ENCODE peak calls at places on chromosomes 7 and 10, in ten cellular contexts. One of them, this sample, is unnamed.

GRCh38 chr10:106134326-106135000 is 1030.0 kb downstream of the SORCS1 start:
- DNase-seq in kidney: no peak
- DNase-seq in WERI-Rb-1: no peak
- DNase-seq in cardiac muscle cell: no peak
- DNase-seq in hepatocyte: no peak
- DNase-seq in OCI-LY7: no peak
- DNase-seq in pancreas: no peak
- DNase-seq in fibroblast of pulmonary artery: no peak
- DNase-seq in Peyer's patch: no peak
- DNase-seq in CD8-positive, alpha-beta T cell: no peak
- DNase-seq in this sample: no peak

GRCh38 chr7:52502281-52502680 is 533.2 kb upstream of the POM121L12 start:
- DNase-seq in kidney: no peak
- DNase-seq in WERI-Rb-1: no peak
- DNase-seq in cardiac muscle cell: no peak
- DNase-seq in hepatocyte: no peak
- DNase-seq in OCI-LY7: no peak
- DNase-seq in pancreas: no peak
- DNase-seq in fibroblast of pulmonary artery: no peak
- DNase-seq in Peyer's patch: no peak
- DNase-seq in CD8-positive, alpha-beta T cell: no peak
- DNase-seq in this sample: no peak

GRCh38 chr7:140039071-140039470 is 23.7 kb downstream of the PARP12 start:
- DNase-seq in kidney: no peak
- DNase-seq in WERI-Rb-1: no peak
- DNase-seq in cardiac muscle cell: no peak
- DNase-seq in hepatocyte: no peak
- DNase-seq in OCI-LY7: no peak
- DNase-seq in pancreas: no peak
- DNase-seq in fibroblast of pulmonary artery: peak
- DNase-seq in Peyer's patch: peak
- DNase-seq in CD8-positive, alpha-beta T cell: no peak
- DNase-seq in this sample: no peak

GRCh38 chr7:116511552-116512523 is 12.3 kb downstream of the CAV2 start:
- DNase-seq in kidney: no peak
- DNase-seq in WERI-Rb-1: no peak
- DNase-seq in cardiac muscle cell: peak
- DNase-seq in hepatocyte: no peak
- DNase-seq in OCI-LY7: peak
- DNase-seq in pancreas: no peak
- DNase-seq in fibroblast of pulmonary artery: peak
- DNase-seq in Peyer's patch: peak
- DNase-seq in CD8-positive, alpha-beta T cell: no peak
- DNase-seq in this sample: no peak

GRCh38 chr7:923108-924041 is 31.1 kb downstream of the ADAP1 start:
- DNase-seq in kidney: peak
- DNase-seq in WERI-Rb-1: no peak
- DNase-seq in cardiac muscle cell: peak
- DNase-seq in hepatocyte: peak
- DNase-seq in OCI-LY7: peak
- DNase-seq in pancreas: no peak
- DNase-seq in fibroblast of pulmonary artery: peak
- DNase-seq in Peyer's patch: peak
- DNase-seq in CD8-positive, alpha-beta T cell: peak
- DNase-seq in this sample: peak

GRCh38 chr10:93471110-93471651 is 11.0 kb downstream of the MYOF start:
- DNase-seq in kidney: no peak
- DNase-seq in WERI-Rb-1: no peak
- DNase-seq in cardiac muscle cell: peak
- DNase-seq in hepatocyte: peak
- DNase-seq in OCI-LY7: no peak
- DNase-seq in pancreas: no peak
- DNase-seq in fibroblast of pulmonary artery: peak
- DNase-seq in Peyer's patch: no peak
- DNase-seq in CD8-positive, alpha-beta T cell: no peak
- DNase-seq in this sample: no peak

GRCh38 chr7:2108501-2109250 is 124.1 kb downstream of the MAD1L1 start:
- DNase-seq in kidney: peak
- DNase-seq in WERI-Rb-1: no peak
- DNase-seq in cardiac muscle cell: no peak
- DNase-seq in hepatocyte: no peak
- DNase-seq in OCI-LY7: peak
- DNase-seq in pancreas: no peak
- DNase-seq in fibroblast of pulmonary artery: no peak
- DNase-seq in Peyer's patch: no peak
- DNase-seq in CD8-positive, alpha-beta T cell: no peak
- DNase-seq in this sample: no peak

GRCh38 chr10:85868627-85869499 is 497.7 kb downstream of the GRID1 start:
- DNase-seq in kidney: no peak
- DNase-seq in WERI-Rb-1: no peak
- DNase-seq in cardiac muscle cell: no peak
- DNase-seq in hepatocyte: no peak
- DNase-seq in OCI-LY7: no peak
- DNase-seq in pancreas: no peak
- DNase-seq in fibroblast of pulmonary artery: no peak
- DNase-seq in Peyer's patch: no peak
- DNase-seq in CD8-positive, alpha-beta T cell: no peak
- DNase-seq in this sample: no peak

GRCh38 chr7:48097511-48098231 is 8.6 kb downstream of the UPP1 start:
- DNase-seq in kidney: no peak
- DNase-seq in WERI-Rb-1: no peak
- DNase-seq in cardiac muscle cell: no peak
- DNase-seq in hepatocyte: no peak
- DNase-seq in OCI-LY7: no peak
- DNase-seq in pancreas: no peak
- DNase-seq in fibroblast of pulmonary artery: peak
- DNase-seq in Peyer's patch: no peak
- DNase-seq in CD8-positive, alpha-beta T cell: no peak
- DNase-seq in this sample: peak

GRCh38 chr7:149669121-149669818 is 104.1 kb downstream of the ZNF467 start:
- DNase-seq in kidney: no peak
- DNase-seq in WERI-Rb-1: no peak
- DNase-seq in cardiac muscle cell: peak
- DNase-seq in hepatocyte: no peak
- DNase-seq in OCI-LY7: peak
- DNase-seq in pancreas: no peak
- DNase-seq in fibroblast of pulmonary artery: peak
- DNase-seq in Peyer's patch: no peak
- DNase-seq in CD8-positive, alpha-beta T cell: no peak
- DNase-seq in this sample: no peak

GRCh38 chr10:3747984-3748383 is 37.0 kb downstream of the KLF6 start:
- DNase-seq in kidney: no peak
- DNase-seq in WERI-Rb-1: no peak
- DNase-seq in cardiac muscle cell: peak
- DNase-seq in hepatocyte: no peak
- DNase-seq in OCI-LY7: no peak
- DNase-seq in pancreas: peak
- DNase-seq in fibroblast of pulmonary artery: peak
- DNase-seq in Peyer's patch: no peak
- DNase-seq in CD8-positive, alpha-beta T cell: no peak
- DNase-seq in this sample: no peak

GRCh38 chr7:108449577-108449920 is 6.7 kb downstream of the NRCAM start:
- DNase-seq in kidney: no peak
- DNase-seq in WERI-Rb-1: no peak
- DNase-seq in cardiac muscle cell: no peak
- DNase-seq in hepatocyte: no peak
- DNase-seq in OCI-LY7: no peak
- DNase-seq in pancreas: no peak
- DNase-seq in fibroblast of pulmonary artery: no peak
- DNase-seq in Peyer's patch: no peak
- DNase-seq in CD8-positive, alpha-beta T cell: no peak
- DNase-seq in this sample: no peak
- H3K4me3 ChIP-seq in kidney: no peak
- H3K4me3 ChIP-seq in WERI-Rb-1: no peak
- H3K4me3 ChIP-seq in cardiac muscle cell: no peak
- H3K4me3 ChIP-seq in hepatocyte: no peak
- H3K4me3 ChIP-seq in OCI-LY7: no peak
- H3K4me3 ChIP-seq in pancreas: no peak
- H3K4me3 ChIP-seq in fibroblast of pulmonary artery: no peak
- H3K4me3 ChIP-seq in Peyer's patch: no peak
- H3K4me3 ChIP-seq in CD8-positive, alpha-beta T cell: no peak
- H3K4me3 ChIP-seq in this sample: no peak

GRCh38 chr7:157467496-157468212 is 130.8 kb downstream of the DNAJB6 start:
- DNase-seq in kidney: no peak
- DNase-seq in WERI-Rb-1: no peak
- DNase-seq in cardiac muscle cell: no peak
- DNase-seq in hepatocyte: no peak
- DNase-seq in OCI-LY7: no peak
- DNase-seq in pancreas: no peak
- DNase-seq in fibroblast of pulmonary artery: no peak
- DNase-seq in Peyer's patch: no peak
- DNase-seq in CD8-positive, alpha-beta T cell: no peak
- DNase-seq in this sample: peak
- TF ChIP-seq CTCF in kidney: no peak
- TF ChIP-seq CTCF in WERI-Rb-1: no peak
- TF ChIP-seq CTCF in cardiac muscle cell: no peak
- TF ChIP-seq CTCF in hepatocyte: no peak
- TF ChIP-seq CTCF in OCI-LY7: no peak
- TF ChIP-seq CTCF in pancreas: no peak
- TF ChIP-seq CTCF in fibroblast of pulmonary artery: no peak
- TF ChIP-seq CTCF in Peyer's patch: no peak
- TF ChIP-seq CTCF in CD8-positive, alpha-beta T cell: no peak
- TF ChIP-seq CTCF in this sample: no peak

DNA sequence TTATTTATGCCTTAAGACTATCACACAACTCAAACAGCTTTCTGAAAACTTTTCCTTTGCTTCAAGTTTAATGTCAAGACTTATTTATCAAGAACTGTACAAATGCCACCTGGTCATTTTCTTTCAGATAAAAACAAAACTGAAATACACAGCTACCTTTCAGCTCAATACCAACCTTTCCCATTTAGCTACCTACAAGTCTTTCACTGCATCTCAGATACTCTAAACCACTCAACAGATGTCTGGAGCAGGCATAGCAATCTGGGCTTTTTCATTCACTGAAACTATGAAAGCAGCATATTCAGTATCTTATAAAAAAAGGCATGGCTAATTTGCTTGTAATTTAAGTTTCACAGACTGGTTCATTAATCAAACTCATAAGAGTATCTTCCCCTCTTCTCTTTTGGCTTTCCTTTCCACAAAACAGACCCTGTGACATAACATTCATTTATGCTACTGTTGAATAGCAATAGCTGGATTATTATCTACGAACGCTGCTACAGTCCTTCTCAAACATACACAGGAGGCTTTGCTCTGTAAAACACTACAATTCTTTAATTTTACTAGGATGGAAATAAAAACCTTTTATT is 8.2 kb downstream of the TRA2A start:
- DNase-seq in kidney: no peak
- DNase-seq in WERI-Rb-1: no peak
- DNase-seq in cardiac muscle cell: no peak
- DNase-seq in hepatocyte: no peak
- DNase-seq in OCI-LY7: no peak
- DNase-seq in pancreas: no peak
- DNase-seq in fibroblast of pulmonary artery: no peak
- DNase-seq in Peyer's patch: no peak
- DNase-seq in CD8-positive, alpha-beta T cell: no peak
- DNase-seq in this sample: no peak
- H3K4me3 ChIP-seq in kidney: no peak
- H3K4me3 ChIP-seq in WERI-Rb-1: no peak
- H3K4me3 ChIP-seq in cardiac muscle cell: no peak
- H3K4me3 ChIP-seq in hepatocyte: no peak
- H3K4me3 ChIP-seq in OCI-LY7: no peak
- H3K4me3 ChIP-seq in pancreas: no peak
- H3K4me3 ChIP-seq in fibroblast of pulmonary artery: no peak
- H3K4me3 ChIP-seq in Peyer's patch: no peak
- H3K4me3 ChIP-seq in CD8-positive, alpha-beta T cell: no peak
- H3K4me3 ChIP-seq in this sample: no peak

DNA sequence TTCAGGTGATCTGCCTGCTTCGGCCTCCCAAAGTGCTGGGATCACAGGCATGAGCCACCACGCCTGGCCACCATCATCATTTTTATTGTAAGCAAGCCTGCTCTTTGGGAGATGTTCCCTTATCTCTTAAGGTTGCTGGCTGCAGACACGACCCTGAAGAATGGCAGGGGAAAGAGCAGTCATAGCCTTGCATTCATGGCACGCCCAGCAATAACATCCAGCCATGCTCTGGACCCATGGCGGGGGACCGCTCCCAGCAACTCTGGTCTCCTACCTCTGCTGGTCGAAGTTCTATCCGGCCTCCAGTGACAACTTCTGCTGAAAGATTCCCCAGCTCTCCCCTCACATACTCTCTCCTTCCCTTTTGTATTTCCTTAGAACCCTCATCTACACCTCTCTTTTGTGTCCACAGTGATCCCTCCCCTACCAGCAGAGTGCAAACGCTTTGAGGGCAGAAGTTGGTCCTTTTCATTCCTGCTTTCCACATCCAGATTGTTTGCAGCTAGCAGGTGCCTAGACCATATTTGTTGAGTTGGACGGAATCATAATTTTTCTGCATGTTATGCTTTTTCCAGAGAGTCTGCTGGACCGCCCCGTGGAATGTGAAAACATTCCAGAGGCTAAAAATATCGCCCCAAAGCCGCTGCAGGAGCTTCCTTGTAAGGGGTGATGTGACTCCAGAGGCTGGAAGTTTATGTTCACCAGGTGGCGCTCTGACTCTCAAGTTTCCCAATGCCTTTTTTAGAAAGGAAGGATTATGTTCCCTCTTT is 4.4 kb upstream of the MARVELD1 start:
- DNase-seq in kidney: peak
- DNase-seq in WERI-Rb-1: peak
- DNase-seq in cardiac muscle cell: peak
- DNase-seq in hepatocyte: peak
- DNase-seq in OCI-LY7: peak
- DNase-seq in pancreas: peak
- DNase-seq in fibroblast of pulmonary artery: peak
- DNase-seq in Peyer's patch: peak
- DNase-seq in CD8-positive, alpha-beta T cell: no peak
- DNase-seq in this sample: peak
- TF ChIP-seq CTCF in kidney: peak
- TF ChIP-seq CTCF in WERI-Rb-1: peak
- TF ChIP-seq CTCF in cardiac muscle cell: peak
- TF ChIP-seq CTCF in hepatocyte: peak
- TF ChIP-seq CTCF in OCI-LY7: peak
- TF ChIP-seq CTCF in pancreas: peak
- TF ChIP-seq CTCF in fibroblast of pulmonary artery: peak
- TF ChIP-seq CTCF in Peyer's patch: peak
- TF ChIP-seq CTCF in CD8-positive, alpha-beta T cell: peak
- TF ChIP-seq CTCF in this sample: peak

This sample was measured in spleen.